ENCODE peak calls at places on chromosomes 2 and 18, in six cellular contexts. One of them, this sample, is unnamed.

GRCh38 chr2:46848446-46848845 is 67.2 kb downstream of the MCFD2 start:
- DNase-seq in neural crest cell: no peak
- DNase-seq in NCI-H2081: no peak
- DNase-seq in AG04449: no peak
- DNase-seq in NB4: peak
- DNase-seq in effector memory CD4-positive, alpha-beta T cell: no peak
- DNase-seq in this sample: no peak

GRCh38 chr2:45836740-45837139 is 185.3 kb downstream of the PRKCE start:
- DNase-seq in AG04449: no peak
- DNase-seq in NB4: peak
- DNase-seq in effector memory CD4-positive, alpha-beta T cell: no peak
- DNase-seq in neural crest cell: no peak
- DNase-seq in NCI-H2081: no peak
- DNase-seq in this sample: no peak

GRCh38 chr18:55634545-55634944 is 46.6 kb upstream of the TCF4 start:
- DNase-seq in NB4: peak
- DNase-seq in AG04449: peak
- DNase-seq in effector memory CD4-positive, alpha-beta T cell: no peak
- DNase-seq in neural crest cell: no peak
- DNase-seq in NCI-H2081: no peak
- DNase-seq in this sample: no peak

GRCh38 chr2:2613279-2614199 is 282.5 kb upstream of the MYT1L start:
- DNase-seq in NCI-H2081: peak
- DNase-seq in NB4: no peak
- DNase-seq in AG04449: peak
- DNase-seq in neural crest cell: peak
- DNase-seq in effector memory CD4-positive, alpha-beta T cell: peak
- DNase-seq in this sample: peak

GRCh38 chr2:85042330-85042729 is 71.4 kb downstream of the KCMF1 start:
- DNase-seq in neural crest cell: no peak
- DNase-seq in effector memory CD4-positive, alpha-beta T cell: no peak
- DNase-seq in NCI-H2081: no peak
- DNase-seq in AG04449: no peak
- DNase-seq in NB4: no peak
- DNase-seq in this sample: no peak

GRCh38 chr2:150486539-150487484 is 655 bp downstream of the RND3 start:
- DNase-seq in NCI-H2081: peak
- DNase-seq in neural crest cell: peak
- DNase-seq in effector memory CD4-positive, alpha-beta T cell: no peak
- DNase-seq in AG04449: no peak
- DNase-seq in NB4: no peak
- DNase-seq in this sample: peak

GRCh38 chr2:200350796-200351195 is 44.3 kb downstream of the SPATS2L start:
- DNase-seq in NB4: no peak
- DNase-seq in NCI-H2081: no peak
- DNase-seq in effector memory CD4-positive, alpha-beta T cell: no peak
- DNase-seq in AG04449: peak
- DNase-seq in neural crest cell: no peak
- DNase-seq in this sample: no peak

GRCh38 chr2:220935789-220936321 is 636.2 kb downstream of the EPHA4 start:
- DNase-seq in neural crest cell: no peak
- DNase-seq in NB4: no peak
- DNase-seq in effector memory CD4-positive, alpha-beta T cell: no peak
- DNase-seq in NCI-H2081: no peak
- DNase-seq in AG04449: no peak
- DNase-seq in this sample: no peak

GRCh38 chr2:174059875-174060226 is 94.7 kb upstream of the SP3 start:
- DNase-seq in AG04449: peak
- DNase-seq in neural crest cell: no peak
- DNase-seq in effector memory CD4-positive, alpha-beta T cell: no peak
- DNase-seq in NB4: no peak
- DNase-seq in NCI-H2081: no peak
- DNase-seq in this sample: no peak

GRCh38 chr2:72924353-72925240 is 7.3 kb downstream of the EMX1 start:
- DNase-seq in effector memory CD4-positive, alpha-beta T cell: no peak
- DNase-seq in NB4: peak
- DNase-seq in neural crest cell: no peak
- DNase-seq in AG04449: no peak
- DNase-seq in NCI-H2081: no peak
- DNase-seq in this sample: no peak

This sample was measured in cerebellar cortex.